ENCODE peak calls at places on chromosomes 3 and 15, in four cellular contexts. B is Caco-2, W is OCI-LY7, H is psoas muscle. F is an unnamed sample.

GRCh38 chr3:141477224-141477623 is 9.6 kb upstream of the RASA2 start:
- DNase-seq in B (no peak), W (no peak), H (no peak), F (no peak)

GRCh38 chr3:187098925-187099512 is 40.3 kb downstream of the RPL39L start:
- DNase-seq in W (no peak), B (no peak), H (no peak), F (no peak)

GRCh38 chr3:39148116-39149058 is 5.0 kb downstream of the CSRNP1 start:
- DNase-seq in B (no peak), W (peak; percentile 73), H (no peak), F (no peak)

GRCh38 chr3:189941679-189942078 is 179.0 kb downstream of the P3H2 start:
- DNase-seq in H (no peak), B (peak; percentile 26), W (no peak), F (peak; percentile 91)

GRCh38 chr15:22224241-22224671 is 143.9 kb downstream of the OR4M2 start:
- DNase-seq in B (no peak), W (peak; percentile 50), H (peak; percentile 24), F (no peak)

GRCh38 chr3:51718547-51719412 is 11.9 kb downstream of the GRM2 start:
- DNase-seq in W (peak; percentile 64), H (peak; percentile 72), B (peak; percentile 64), F (no peak)

GRCh38 chr3:190382082-190382481 is 5.9 kb upstream of the CLDN16 start:
- DNase-seq in B (no peak), W (no peak), H (no peak), F (no peak)

GRCh38 chr15:55186331-55186730 is 10.4 kb downstream of the RSL24D1 start:
- DNase-seq in H (no peak), W (no peak), B (no peak), F (no peak)

GRCh38 chr3:79555655-79556054 is 212.1 kb downstream of the ROBO1 start:
- DNase-seq in B (no peak), W (no peak), H (no peak), F (no peak)

GRCh38 chr3:138947303-138948121 is 495 bp downstream of the FOXL2NB start:
- DNase-seq in W (no peak), B (no peak), H (no peak), F (no peak)

GRCh38 chr15:67108122-67108871 is 42.9 kb downstream of the SMAD3 start:
- DNase-seq in H (no peak), B (no peak), W (no peak), F (no peak)

GRCh38 chr15:27176785-27177406 is 205.9 kb downstream of the GABRG3 start:
- DNase-seq in H (no peak), B (no peak), W (no peak), F (no peak)

GRCh38 chr15:92025717-92026270 is 172.3 kb downstream of the SLCO3A1 start:
- DNase-seq in W (no peak), H (no peak), B (no peak), F (no peak)

GRCh38 chr3:140748903-140749302 is 71.0 kb downstream of the TRIM42 start:
- DNase-seq in B (no peak), H (no peak), W (no peak), F (no peak)

GRCh38 chr15:36897834-36898233 is 202.5 kb downstream of the MEIS2 start:
- DNase-seq in H (no peak), B (no peak), W (no peak), F (no peak)

GRCh38 chr3:195886181-195887141 is 21.9 kb downstream of the TNK2 start:
- DNase-seq in H (peak; percentile 70), B (no peak), W (no peak), F (no peak)

GRCh38 chr3:121997372-121997771 is 24.7 kb downstream of the ILDR1 start:
- DNase-seq in H (no peak), W (no peak), B (no peak), F (no peak)

GRCh38 chr3:195117978-195118581 is 152.9 kb downstream of the XXYLT1 start:
- DNase-seq in B (peak; percentile 53), W (no peak), H (no peak), F (no peak)

GRCh38 chr15:77187751-77188464 is 117.0 kb upstream of the TSPAN3 start:
- DNase-seq in H (no peak), W (peak; percentile 62), B (no peak), F (no peak)

GRCh38 chr15:85499498-85499897 is 119.1 kb downstream of the AKAP13 start:
- DNase-seq in H (no peak), B (no peak), W (no peak), F (no peak)

GRCh38 chr3:97347780-97348179 is 416.8 kb upstream of the ARL6 start:
- DNase-seq in B (no peak), W (no peak), H (no peak), F (no peak)

DNA sequence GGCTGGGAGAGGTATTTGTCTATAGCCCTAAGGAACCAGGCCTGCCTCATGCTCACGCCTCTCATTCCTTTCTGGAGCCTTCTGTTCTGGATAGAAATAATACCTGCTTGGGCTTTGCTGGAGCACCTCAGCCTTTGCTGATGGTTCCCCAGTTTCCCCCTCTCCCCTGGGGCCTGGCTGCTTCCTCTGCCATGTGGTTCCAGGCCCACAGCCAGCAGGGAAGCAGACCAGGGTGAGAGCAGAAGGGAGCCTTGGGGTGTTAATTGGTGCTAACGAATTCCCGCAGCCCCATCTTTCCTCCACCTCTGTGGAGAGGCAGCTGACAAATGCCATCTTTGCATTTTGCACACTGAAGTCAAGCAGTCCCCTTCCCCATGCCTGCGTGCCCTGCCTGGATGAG is 13.1 kb upstream of the CORO2B start:
- DNase-seq in H (no peak), W (no peak), B (no peak), F (no peak)
- TF ChIP-seq CTCF in H (no peak), W (no peak), B (no peak), F (no peak)

GRCh38 chr3:71478568-71478967 is 105.0 kb downstream of the FOXP1 start:
- DNase-seq in H (no peak), W (no peak), B (no peak), F (no peak)
- H3K4me3 ChIP-seq in H (no peak overlapping the region), W (no peak overlapping the region), B (no peak overlapping the region), F (no peak overlapping the region)

DNA sequence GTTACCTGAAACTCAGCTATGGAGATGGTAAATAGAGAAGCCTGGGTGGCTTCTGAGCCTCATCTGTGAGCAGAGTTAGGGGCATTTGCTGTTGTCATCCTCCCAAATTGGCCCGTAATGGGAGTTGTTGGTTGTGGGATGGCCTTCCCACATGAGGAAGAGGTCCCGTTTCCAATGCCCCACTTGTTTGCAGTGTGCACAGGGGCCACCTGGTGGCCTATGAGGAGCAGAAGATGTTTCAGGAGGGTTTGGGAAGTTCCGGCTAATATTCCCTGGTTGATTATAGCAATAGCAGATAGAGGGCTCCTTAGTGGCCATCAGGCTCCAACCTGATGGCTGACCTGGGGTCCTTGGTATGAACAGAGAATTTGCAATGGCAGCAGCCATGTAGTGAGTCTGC is 1546.5 kb downstream of the OTOL1 start:
- DNase-seq in B (peak; percentile 11), W (no peak), H (no peak), F (no peak)
- TF ChIP-seq CTCF in B (peak; percentile 25), W (no peak), H (no peak), F (peak; percentile 52)

GRCh38 chr3:127819656-127820055 is 2.7 kb downstream of the MGLL start:
- DNase-seq in W (no peak), B (no peak), H (no peak), F (no peak)
- H3K4me3 ChIP-seq in W (no peak overlapping the region), B (no peak overlapping the region), H (peak overlapping the region; percentile 91), F (no peak overlapping the region)

DNA sequence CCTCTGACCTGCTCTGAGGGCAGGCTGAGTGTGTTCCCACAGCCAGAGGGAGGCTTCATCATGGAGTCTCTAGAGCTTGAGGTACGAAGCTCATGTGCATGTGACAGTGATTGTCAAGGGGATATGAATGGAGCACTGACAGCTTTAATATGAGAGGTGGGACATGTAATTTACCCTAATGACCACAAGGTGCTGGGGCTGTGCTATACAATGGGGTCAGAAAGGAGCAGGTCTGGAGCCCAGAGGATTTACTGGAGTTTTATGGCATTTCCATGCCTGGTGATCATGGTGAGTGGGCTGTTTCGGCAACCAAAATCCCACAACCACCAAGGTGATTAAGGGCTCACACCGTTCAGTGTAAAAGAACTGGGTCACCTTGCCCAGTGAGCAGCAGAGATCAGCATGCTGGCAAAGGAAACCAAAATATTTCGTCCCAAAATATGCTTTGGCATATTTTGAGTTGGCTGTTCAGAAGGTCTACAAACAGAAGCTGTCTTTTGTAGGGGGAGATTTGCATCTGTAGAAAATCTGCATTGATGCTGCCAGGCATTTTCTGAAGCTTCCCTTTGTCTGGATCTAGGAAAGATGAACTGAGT is 40.1 kb upstream of the RASGRF1 start:
- DNase-seq in H (no peak), B (no peak), W (no peak), F (no peak)
- TF ChIP-seq CTCF in H (no peak), B (peak; percentile 33), W (peak; percentile 52), F (peak; percentile 50)

DNA sequence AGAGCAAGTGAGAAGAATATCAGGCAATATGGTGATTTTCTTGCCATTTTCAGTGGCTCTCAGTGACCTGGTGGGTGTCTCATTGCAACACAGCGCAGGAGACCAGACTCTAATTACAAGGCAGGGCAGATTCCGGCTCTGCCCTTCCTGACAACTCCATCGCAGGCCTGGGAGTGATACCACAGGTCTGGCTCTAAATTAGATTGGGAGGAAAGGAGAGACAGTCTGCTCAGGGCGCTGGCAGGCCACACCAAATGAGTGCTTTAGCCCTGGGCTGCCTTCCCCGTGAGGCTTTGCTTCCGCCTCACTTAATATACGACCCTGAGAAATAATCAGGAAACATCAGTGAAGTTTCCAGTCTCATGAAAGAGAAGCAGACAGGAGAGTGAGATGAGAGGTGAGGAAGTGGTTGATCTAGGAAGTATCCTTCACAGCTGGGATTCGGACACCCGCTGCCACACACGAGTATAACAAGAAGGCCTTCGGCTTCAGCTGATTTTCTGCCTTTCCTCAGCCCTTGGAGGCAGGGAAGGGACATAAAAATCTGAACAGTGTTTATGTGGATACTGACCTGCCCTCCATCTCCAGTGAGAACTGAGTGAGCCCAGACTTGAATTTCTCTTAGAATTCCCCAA is 73.7 kb upstream of the PROK2 start:
- DNase-seq in W (no peak), H (no peak), B (no peak), F (no peak)
- H3K4me3 ChIP-seq in W (no peak overlapping the region), H (no peak overlapping the region), B (no peak overlapping the region), F (no peak overlapping the region)

GRCh38 chr15:40803688-40804087 is 3.2 kb upstream of the ZFYVE19 start:
- DNase-seq in B (no peak), W (no peak), H (no peak), F (no peak)
- TF ChIP-seq CTCF in B (no peak), W (peak; percentile 55), H (no peak), F (no peak)

DNA sequence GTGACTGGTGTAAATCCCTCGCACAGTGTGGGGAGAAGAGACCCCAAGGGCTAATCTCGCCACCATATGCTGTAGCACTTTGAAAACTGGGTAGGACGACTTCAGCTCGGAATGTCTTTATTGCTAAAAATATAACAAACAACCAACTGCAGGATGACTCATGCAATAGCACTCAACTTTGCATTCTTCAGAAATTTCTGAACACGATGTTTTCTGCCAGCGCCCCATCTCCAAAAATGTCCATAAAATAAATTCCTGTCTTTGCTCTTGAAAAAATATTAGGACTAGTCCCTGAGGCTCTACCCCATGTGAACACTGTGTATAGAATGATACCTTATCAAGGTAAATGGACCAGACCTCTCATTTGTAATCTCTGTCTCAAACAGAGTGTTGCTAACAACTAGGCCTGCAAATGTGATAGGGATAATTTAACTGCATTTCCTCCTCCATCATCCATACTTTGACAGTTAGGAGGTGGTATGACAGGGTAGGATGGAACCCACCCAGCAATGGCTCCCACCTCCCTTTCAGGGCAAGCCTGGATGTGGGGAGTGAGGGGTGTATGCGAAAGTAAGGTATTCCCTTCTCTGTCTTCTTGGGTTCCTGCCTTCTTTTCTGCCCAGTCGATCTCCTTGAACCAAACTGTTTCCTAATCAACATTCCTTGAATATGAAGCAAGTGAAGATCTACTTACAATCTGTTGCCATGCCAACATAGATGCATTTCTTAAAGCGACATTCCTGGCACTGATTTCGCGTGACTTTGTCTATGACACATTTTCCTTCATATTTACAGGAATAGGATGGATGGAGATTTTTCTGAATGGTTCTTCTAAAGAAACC is 201.1 kb downstream of the NR1D2 start:
- DNase-seq in W (no peak), H (no peak), B (peak; percentile 53), F (peak; percentile 84)
- H3K4me3 ChIP-seq in W (no peak overlapping the region), H (peak overlapping the region; percentile 13), B (no peak overlapping the region), F (no peak overlapping the region)

F was measured in retinal pigment epithelial cell.